ENCODE peak calls at places on chromosomes 11 and 22, in ten cellular contexts. A, I, N, M, R, V, W, C, S and L are unnamed samples.
A peak's percentile ranks its signal among the peaks of the same experiment; 100 is the strongest.

GRCh38 chr11:67571443-67571842 is 12.2 kb upstream of the GSTP1 start:
- DNase-seq in A (no peak), I (no peak), N (no peak), M (no peak), R (no peak), V (no peak), W (no peak), C (no peak), S (no peak), L (no peak)

GRCh38 chr22:37254206-37254866 is 10.3 kb upstream of the RAC2 start:
- DNase-seq in A (no peak), I (peak; percentile 67), N (no peak), M (no peak), R (no peak), V (peak; percentile 31), W (peak; percentile 60), C (no peak), S (no peak), L (no peak)

GRCh38 chr22:37095113-37095512 is 14.4 kb downstream of the TMPRSS6 start:
- DNase-seq in A (no peak), I (no peak), N (no peak), M (no peak), R (no peak), V (no peak), W (no peak), C (no peak), S (no peak), L (no peak)

GRCh38 chr11:127023991-127024390 is 23.4 kb upstream of the KIRREL3 start:
- DNase-seq in A (no peak), I (no peak), N (no peak), M (no peak), R (no peak), V (no peak), W (no peak), C (no peak), S (no peak), L (no peak)

GRCh38 chr11:13366266-13367026 is 88.9 kb downstream of the BMAL1 start:
- DNase-seq in A (no peak), I (no peak), N (no peak), M (no peak), R (no peak), V (no peak), W (no peak), C (no peak), S (no peak), L (no peak)

GRCh38 chr11:134069426-134069921 is 602 bp downstream of the JAM3 start:
- DNase-seq in A (peak; percentile 58), I (no peak), N (no peak), M (peak; percentile 55), R (no peak), V (no peak), W (no peak), C (no peak), S (no peak), L (peak; percentile 36)

GRCh38 chr11:28049338-28050216 is 58.4 kb downstream of the KIF18A start:
- DNase-seq in A (no peak), I (peak; percentile 45), N (no peak), M (no peak), R (no peak), V (no peak), W (no peak), C (no peak), S (no peak), L (no peak)

GRCh38 chr11:93100211-93100610 is 97.6 kb downstream of the SLC36A4 start:
- DNase-seq in A (no peak), I (peak; percentile 76), N (no peak), M (no peak), R (no peak), V (no peak), W (no peak), C (no peak), S (no peak), L (no peak)

GRCh38 chr11:73416711-73417265 is 40.6 kb downstream of the RELT start:
- DNase-seq in A (no peak), I (no peak), N (no peak), M (no peak), R (no peak), V (no peak), W (no peak), C (no peak), S (no peak), L (no peak)

GRCh38 chr11:60193687-60194433 is 11.0 kb upstream of the MS4A6A start:
- DNase-seq in A (peak; percentile 69), I (peak; percentile 44), N (no peak), M (peak; percentile 56), R (no peak), V (no peak), W (no peak), C (peak; percentile 61), S (peak; percentile 12), L (peak; percentile 72)

GRCh38 chr22:45208993-45209838 is 31.5 kb downstream of the KIAA0930 start:
- DNase-seq in A (no peak), I (peak; percentile 81), N (no peak), M (no peak), R (peak; percentile 86), V (no peak), W (no peak), C (no peak), S (no peak), L (peak; percentile 55)

GRCh38 chr22:22854466-22854865 is 33.1 kb upstream of the IGLL5 start:
- DNase-seq in A (no peak), I (no peak), N (no peak), M (no peak), R (no peak), V (no peak), W (no peak), C (no peak), S (no peak), L (no peak)

GRCh38 chr11:102220728-102221467 is 96.4 kb upstream of the BIRC3 start:
- DNase-seq in A (no peak), I (peak; percentile 43), N (no peak), M (no peak), R (no peak), V (no peak), W (no peak), C (no peak), S (no peak), L (no peak)

GRCh38 chr11:3086114-3086513 is 28.9 kb upstream of the CARS1 start:
- DNase-seq in A (no peak), I (no peak), N (no peak), M (no peak), R (no peak), V (no peak), W (no peak), C (no peak), S (no peak), L (no peak)

GRCh38 chr11:3087373-3087772 is 30.1 kb upstream of the CARS1 start:
- DNase-seq in A (no peak), I (no peak), N (no peak), M (no peak), R (no peak), V (no peak), W (no peak), C (no peak), S (no peak), L (no peak)

GRCh38 chr11:3083321-3083720 is 26.1 kb upstream of the CARS1 start:
- DNase-seq in A (no peak), I (no peak), N (no peak), M (no peak), R (no peak), V (no peak), W (no peak), C (no peak), S (no peak), L (no peak)

GRCh38 chr11:3086671-3087150 is 29.5 kb upstream of the CARS1 start:
- DNase-seq in A (no peak), I (no peak), N (peak; percentile 83), M (no peak), R (no peak), V (no peak), W (no peak), C (no peak), S (no peak), L (no peak)

GRCh38 chr11:3085052-3085451 is 27.8 kb upstream of the CARS1 start:
- DNase-seq in A (no peak), I (no peak), N (no peak), M (no peak), R (no peak), V (no peak), W (no peak), C (no peak), S (no peak), L (no peak)
- TF ChIP-seq CTCF in A (no peak), I (no peak), N (no peak), M (no peak), R (no peak), V (no peak), W (no peak), C (no peak), S (no peak), L (no peak)

GRCh38 chr11:47850337-47850736 is 2.2 kb upstream of the NUP160 start:
- DNase-seq in A (no peak), I (no peak), N (no peak), M (no peak), R (no peak), V (no peak), W (no peak), C (peak; percentile 80), S (no peak), L (no peak)
- TF ChIP-seq CTCF in A (no peak), I (no peak), N (no peak), M (no peak), R (no peak), V (no peak), W (no peak), C (no peak), S (no peak), L (no peak)

GRCh38 chr22:32395107-32395506 is 16.9 kb downstream of the RTCB start:
- DNase-seq in A (no peak), I (no peak), N (no peak), M (no peak), R (no peak), V (no peak), W (no peak), C (no peak), S (no peak), L (no peak)

GRCh38 chr22:32385681-32386080 is 26.4 kb downstream of the RTCB start:
- DNase-seq in A (no peak), I (no peak), N (no peak), M (no peak), R (no peak), V (no peak), W (no peak), C (no peak), S (no peak), L (no peak)

DNA sequence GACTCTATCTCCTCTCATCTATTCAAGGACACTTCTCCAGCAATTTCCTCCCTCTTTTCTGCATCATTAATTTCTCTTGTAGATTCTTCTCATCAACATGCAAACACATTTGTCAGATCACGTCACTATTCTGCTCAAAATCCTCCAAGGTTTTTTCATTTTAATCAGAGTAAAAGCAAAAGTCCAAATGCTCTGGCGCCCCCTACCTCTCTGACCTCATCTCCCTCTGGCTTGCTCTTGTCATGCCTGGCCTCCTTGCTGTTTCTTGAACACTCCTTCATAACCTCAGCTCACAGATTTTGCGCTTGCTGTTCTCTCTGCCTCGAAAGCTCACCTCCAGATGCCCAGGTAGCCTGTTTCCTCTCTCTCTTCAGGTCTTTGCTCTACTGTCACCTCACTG is 22.4 kb downstream of the RTCB start:
- DNase-seq in A (no peak), I (peak; percentile 26), N (no peak), M (no peak), R (no peak), V (no peak), W (no peak), C (peak; percentile 13), S (peak; percentile 35), L (peak; percentile 30)
- TF ChIP-seq CTCF in A (no peak), I (peak; percentile 76), N (no peak), M (peak; percentile 33), R (peak; percentile 13), V (peak; percentile 37), W (peak; percentile 63), C (peak; percentile 77), S (peak; percentile 36), L (peak; percentile 59)

GRCh38 chr11:120985718-120986569 is 38.0 kb upstream of the TBCEL start:
- DNase-seq in A (peak; percentile 54), I (peak; percentile 21), N (no peak), M (no peak), R (no peak), V (peak; percentile 66), W (no peak), C (no peak), S (peak; percentile 49), L (peak; percentile 30)
- TF ChIP-seq CTCF in A (no peak), I (peak; percentile 40), N (no peak), M (no peak), R (peak; percentile 42), V (peak; percentile 38), W (no peak), C (no peak), S (peak; percentile 41), L (peak; percentile 51)